ENCODE peak calls at places on chromosomes 1 and 21, in four cellular contexts. K is H1, E is K562, B is HepG2. X is an unnamed sample.

GRCh38 chr1:47192458-47193384 is 2.9 kb upstream of the PDZK1IP1 start:
- DNase-seq in B (peak), K (peak), E (peak), X (no peak)

GRCh38 chr1:170674239-170674638 is 10.3 kb downstream of the PRRX1 start:
- DNase-seq in B (no peak), K (no peak), E (no peak), X (no peak)

GRCh38 chr1:182617734-182618288 is 13.6 kb upstream of the RGS16 start:
- DNase-seq in B (no peak), E (no peak), K (no peak), X (no peak)

GRCh38 chr1:221794079-221794670 is 52.3 kb upstream of the DUSP10 start:
- DNase-seq in E (no peak), B (no peak), K (no peak), X (peak)

GRCh38 chr21:26169061-26169610 is 1.4 kb downstream of the APP start:
- DNase-seq in K (peak), E (no peak), B (peak), X (peak)

GRCh38 chr21:39385299-39386145 is 36.6 kb upstream of the HMGN1 start:
- DNase-seq in K (no peak), B (peak), E (no peak), X (no peak)

GRCh38 chr1:82392513-82392912 is 591.8 kb downstream of the ADGRL2 start:
- DNase-seq in K (no peak), E (no peak), B (no peak), X (no peak)

GRCh38 chr21:34526618-34527290 is 14.7 kb upstream of the KCNE1 start:
- DNase-seq in E (no peak), B (peak), K (no peak), X (no peak)

GRCh38 chr1:7786785-7787184 is 2.7 kb downstream of the PER3 start:
- DNase-seq in K (no peak), E (no peak), B (no peak), X (no peak)

GRCh38 chr1:204207136-204207616 is 6.6 kb downstream of the GOLT1A start:
- DNase-seq in K (peak), B (peak), E (peak), X (no peak)

GRCh38 chr21:27382404-27382803 is 415.5 kb upstream of the ADAMTS5 start:
- DNase-seq in B (no peak), E (no peak), K (no peak), X (no peak)

GRCh38 chr1:211095381-211095780 is 38.6 kb downstream of the KCNH1 start:
- DNase-seq in K (no peak), E (no peak), B (no peak), X (no peak)

GRCh38 chr1:181483561-181484291 is 409 bp downstream of the CACNA1E start:
- DNase-seq in E (no peak), K (peak), B (no peak), X (no peak)

GRCh38 chr1:2481885-2482284 is 5.8 kb downstream of the PLCH2 start:
- DNase-seq in E (no peak), K (no peak), B (no peak), X (no peak)

GRCh38 chr1:91402023-91402422 is 2.6 kb downstream of the HFM1 start:
- DNase-seq in E (peak), K (no peak), B (peak), X (no peak)

GRCh38 chr1:29708818-29709710 is 472.7 kb downstream of the PTPRU start:
- DNase-seq in B (no peak), K (no peak), E (no peak), X (no peak)

GRCh38 chr21:33901421-33902288 is 13.9 kb downstream of the ATP5PO start:
- DNase-seq in B (peak), K (peak), E (peak), X (no peak)

GRCh38 chr1:39655578-39656268 is 16.2 kb downstream of the NT5C1A start:
- DNase-seq in K (no peak), B (no peak), E (no peak), X (no peak)

GRCh38 chr21:41187537-41188025 is 19.6 kb downstream of the BACE2 start:
- DNase-seq in E (no peak), K (no peak), B (no peak), X (no peak)

GRCh38 chr1:8201331-8201861 is 116.5 kb upstream of the SLC45A1 start:
- DNase-seq in K (no peak), E (no peak), B (peak), X (no peak)

GRCh38 chr1:56436912-56437403 is 142.4 kb downstream of the PLPP3 start:
- DNase-seq in B (peak), K (peak), E (no peak), X (no peak)

GRCh38 chr21:42880352-42880751 is 1.0 kb upstream of the WDR4 start:
- DNase-seq in B (no peak), K (no peak), E (no peak), X (no peak)

GRCh38 chr21:26800455-26801454 is 44.5 kb downstream of the ADAMTS1 start:
- DNase-seq in K (no peak), B (no peak), E (no peak), X (no peak)

GRCh38 chr1:214882621-214883020 is 199.9 kb upstream of the KCNK2 start:
- DNase-seq in E (no peak), B (no peak), K (no peak), X (no peak)

GRCh38 chr1:26360051-26360806 is 6.3 kb upstream of the CRYBG2 start:
- DNase-seq in E (no peak), K (peak), B (no peak), X (no peak)

GRCh38 chr1:210416049-210416448 is 87.3 kb downstream of the HHAT start:
- DNase-seq in E (no peak), K (no peak), B (no peak), X (no peak)

GRCh38 chr21:17585875-17586450 is 26.7 kb downstream of the BTG3 start:
- DNase-seq in K (no peak), E (peak), B (peak), X (no peak)

GRCh38 chr1:162627662-162628296 is 4.5 kb upstream of the DDR2 start:
- DNase-seq in E (peak), K (no peak), B (peak), X (no peak)

GRCh38 chr1:173153503-173153902 is 53.6 kb downstream of the TNFSF4 start:
- DNase-seq in E (no peak), B (no peak), K (no peak), X (no peak)

GRCh38 chr1:208807446-208808117 is 563.4 kb upstream of the PLXNA2 start:
- DNase-seq in B (no peak), K (no peak), E (no peak), X (no peak)

GRCh38 chr1:9322845-9323244 is 30.2 kb downstream of the SPSB1 start:
- DNase-seq in E (peak), B (no peak), K (no peak), X (no peak)

GRCh38 chr1:31931241-31932225 is 6.6 kb downstream of the PTP4A2 start:
- DNase-seq in B (no peak), K (no peak), E (peak), X (no peak)

GRCh38 chr1:180566048-180566447 is 7.3 kb downstream of the OVAAL start:
- DNase-seq in B (no peak), E (no peak), K (no peak), X (no peak)

GRCh38 chr1:234676103-234676594 is 66.2 kb upstream of the IRF2BP2 start:
- DNase-seq in B (peak), K (peak), E (peak), X (no peak)

GRCh38 chr1:65470766-65471165 is 50.3 kb downstream of the LEPR start:
- DNase-seq in B (no peak), K (no peak), E (no peak), X (no peak)

GRCh38 chr1:236605030-236605806 is 902 bp upstream of the HEATR1 start:
- DNase-seq in E (no peak), B (no peak), K (no peak), X (no peak)

GRCh38 chr1:236604218-236605029 is at the start of gene HEATR1:
- DNase-seq in K (peak), B (peak), E (peak), X (peak)

GRCh38 chr1:236603896-236604217 is 459 bp downstream of the HEATR1 start:
- DNase-seq in B (no peak), E (peak), K (no peak), X (no peak)

DNA sequence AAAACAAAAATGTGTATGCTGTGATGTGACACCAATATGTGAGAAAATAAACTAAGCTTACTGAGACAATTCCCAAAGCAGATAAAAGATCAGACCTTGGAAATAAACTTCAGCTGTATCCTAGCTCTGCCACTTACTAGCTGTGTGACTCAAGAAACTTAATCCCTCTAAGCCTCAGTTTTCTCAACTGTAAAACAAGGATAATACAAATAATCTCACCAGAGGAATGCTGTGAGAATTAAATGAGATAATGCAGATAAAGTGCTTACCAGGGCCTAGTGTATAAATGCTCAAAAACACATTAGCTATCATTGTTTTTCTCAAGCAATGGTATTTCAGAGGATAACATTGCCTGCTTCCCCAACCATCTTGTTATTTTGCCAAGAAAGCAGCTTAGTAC is 2.1 kb downstream of the HEATR1 start:
- DNase-seq in B (no peak), E (no peak), K (no peak), X (no peak)
- TF ChIP-seq ATF3 in B (no peak), E (no peak), K (no peak), X (no peak)

DNA sequence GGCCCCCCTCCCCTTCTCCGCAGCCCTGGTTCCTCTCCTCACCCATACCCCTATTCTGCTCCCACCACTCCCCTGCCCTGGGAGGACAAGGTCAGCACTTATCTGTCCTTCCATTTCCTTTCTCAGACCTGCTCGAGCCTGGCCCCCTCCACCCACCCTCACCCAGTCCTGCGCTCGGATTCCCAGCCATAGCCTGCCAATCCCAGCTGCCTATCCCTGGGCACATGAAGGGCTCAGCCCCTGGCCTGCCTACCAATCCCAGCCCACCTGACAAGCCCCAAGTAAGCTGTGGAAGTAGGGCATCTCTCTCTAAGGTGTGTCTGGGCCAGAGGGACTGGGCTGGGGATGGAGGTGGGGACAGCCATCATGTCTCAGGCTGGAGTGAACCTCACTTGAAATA is 5.4 kb downstream of the BLACAT1 start:
- DNase-seq in E (no peak), B (peak), K (peak), X (no peak)
- TF ChIP-seq BRCA1 in E (no peak), B (no peak), K (no peak), X (no peak)

GRCh38 chr1:6241887-6242740 is 1.9 kb upstream of the HES3 start:
- DNase-seq in K (peak), E (no peak), B (no peak), X (no peak)
- TF ChIP-seq ATF3 in K (no peak), E (no peak), B (no peak), X (no peak)

DNA sequence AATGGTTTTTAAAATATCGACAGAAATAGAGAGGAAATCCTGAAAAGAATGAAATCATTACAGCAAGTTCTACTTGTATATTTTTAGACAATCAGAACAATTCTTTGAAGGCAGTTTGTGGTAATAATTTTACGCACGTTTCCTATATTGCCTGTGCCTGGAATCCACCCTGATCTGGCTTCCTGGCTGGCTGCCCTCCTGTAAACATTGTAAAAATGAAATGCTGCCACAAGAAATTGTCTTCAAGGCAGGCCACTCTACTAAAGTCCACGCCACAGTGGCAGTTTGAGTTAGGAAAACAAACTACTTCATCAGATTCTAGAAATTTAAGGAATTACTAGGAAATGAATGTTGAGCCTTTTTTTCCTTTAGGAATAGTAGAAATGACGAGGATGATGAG is 454.5 kb upstream of the NR5A2 start:
- DNase-seq in K (no peak), E (no peak), B (no peak), X (no peak)
- TF ChIP-seq BRCA1 in K (no peak), E (no peak), B (no peak), X (no peak)